ENCODE peak calls at places on chromosomes 3 and 15, in four cellular contexts. One of them, this sample, is unnamed.
A peak's percentile ranks its signal among the peaks of the same experiment; 100 is the strongest.

GRCh38 chr15:32790352-32790999 is 72.7 kb downstream of the GREM1 start:
- DNase-seq in ascending aorta: no peak
- DNase-seq in sigmoid colon: no peak
- DNase-seq in H9: no peak
- DNase-seq in this sample: no peak

GRCh38 chr3:87076951-87077350 is 86.0 kb upstream of the VGLL3 start:
- DNase-seq in ascending aorta: no peak
- DNase-seq in sigmoid colon: no peak
- DNase-seq in H9: no peak
- DNase-seq in this sample: no peak

GRCh38 chr3:175383366-175383765 is 524.2 kb downstream of the NAALADL2 start:
- DNase-seq in ascending aorta: no peak
- DNase-seq in sigmoid colon: no peak
- DNase-seq in H9: no peak
- DNase-seq in this sample: no peak

GRCh38 chr3:155661730-155662129 is 83.1 kb downstream of the PLCH1 start:
- DNase-seq in ascending aorta: no peak
- DNase-seq in sigmoid colon: no peak
- DNase-seq in H9: no peak
- DNase-seq in this sample: no peak

GRCh38 chr15:78129098-78130011 is 1.9 kb downstream of the CIB2 start:
- DNase-seq in ascending aorta: no peak
- DNase-seq in sigmoid colon: no peak
- DNase-seq in H9: no peak
- DNase-seq in this sample: no peak

GRCh38 chr3:155497930-155498647 is 204.6 kb upstream of the STRIT1 start:
- DNase-seq in ascending aorta: no peak
- DNase-seq in sigmoid colon: no peak
- DNase-seq in H9: no peak
- DNase-seq in this sample: no peak

GRCh38 chr3:61081554-61081953 is 169.7 kb downstream of the FHIT start:
- DNase-seq in ascending aorta: no peak
- DNase-seq in sigmoid colon: no peak
- DNase-seq in H9: no peak
- DNase-seq in this sample: no peak

GRCh38 chr3:23668430-23668904 is 137.3 kb upstream of the UBE2E1 start:
- DNase-seq in ascending aorta: no peak
- DNase-seq in sigmoid colon: no peak
- DNase-seq in H9: no peak
- DNase-seq in this sample: no peak

GRCh38 chr3:195080571-195081141 is 190.3 kb downstream of the XXYLT1 start:
- DNase-seq in ascending aorta: no peak
- DNase-seq in sigmoid colon: no peak
- DNase-seq in H9: no peak
- DNase-seq in this sample: peak; percentile 71

GRCh38 chr3:176987901-176988300 is 209.4 kb downstream of the TBL1XR1 start:
- DNase-seq in ascending aorta: no peak
- DNase-seq in sigmoid colon: no peak
- DNase-seq in H9: no peak
- DNase-seq in this sample: no peak

GRCh38 chr3:192892981-192893827 is 24.5 kb downstream of the MB21D2 start:
- DNase-seq in ascending aorta: peak; percentile 57
- DNase-seq in sigmoid colon: peak; percentile 78
- DNase-seq in H9: peak; percentile 68
- DNase-seq in this sample: no peak

GRCh38 chr15:68640791-68641331 is 62.1 kb downstream of the CORO2B start:
- DNase-seq in ascending aorta: no peak
- DNase-seq in sigmoid colon: peak; percentile 65
- DNase-seq in H9: no peak
- DNase-seq in this sample: no peak

GRCh38 chr15:77070180-77070499 is 769 bp downstream of the TSPAN3 start:
- DNase-seq in ascending aorta: no peak
- DNase-seq in sigmoid colon: no peak
- DNase-seq in H9: no peak
- DNase-seq in this sample: no peak

DNA sequence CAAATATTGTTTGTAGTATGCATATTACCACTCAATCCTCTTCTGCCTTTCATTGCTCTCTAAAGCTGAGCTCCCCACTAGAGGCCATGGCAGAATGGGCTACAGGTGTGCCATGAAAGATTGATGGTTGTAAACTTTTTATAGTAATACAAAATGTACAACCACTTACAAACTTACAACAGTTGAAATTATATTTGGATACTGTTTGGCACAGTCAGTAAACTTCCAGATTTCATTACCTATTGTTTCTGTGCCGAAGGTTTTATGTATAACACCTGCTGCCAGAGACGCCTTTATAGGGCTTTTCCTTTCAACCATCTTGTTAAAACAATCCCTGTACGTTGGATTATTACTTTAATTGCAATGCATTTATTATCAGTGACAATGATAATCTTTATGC is 7.0 kb downstream of the ROPN1 start:
- DNase-seq in ascending aorta: no peak
- DNase-seq in sigmoid colon: no peak
- DNase-seq in H9: no peak
- DNase-seq in this sample: no peak
- H3K27me3 ChIP-seq in ascending aorta: no peaks in the 10 kb centered on the region
- H3K27me3 ChIP-seq in sigmoid colon: no peaks in the 10 kb centered on the region
- H3K27me3 ChIP-seq in H9: peaks cover 7% of the 10 kb centered on the region
- H3K27me3 ChIP-seq in this sample: peaks cover 56% of the 10 kb centered on the region

DNA sequence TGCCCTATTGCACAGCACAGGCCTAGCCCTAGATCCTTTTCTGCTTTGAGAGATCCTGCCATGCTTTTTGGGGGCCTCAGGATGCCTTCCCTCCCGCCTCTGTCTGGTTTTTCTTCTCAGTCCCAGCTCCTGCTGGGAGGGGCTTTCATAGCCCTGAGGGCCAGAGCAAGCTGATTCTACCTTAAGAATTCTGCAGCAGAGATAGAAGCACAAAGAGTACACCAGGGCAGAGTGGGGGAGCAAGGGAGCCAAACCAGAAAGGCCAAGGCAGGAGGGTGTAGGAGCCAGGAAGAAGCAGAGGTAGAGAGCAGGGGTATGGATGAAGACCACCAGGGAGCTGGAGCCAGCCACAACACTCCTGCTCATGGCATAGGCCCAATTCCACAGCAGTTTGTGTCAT is 18.1 kb downstream of the SH3BP5 start:
- DNase-seq in ascending aorta: no peak
- DNase-seq in sigmoid colon: peak; percentile 19
- DNase-seq in H9: no peak
- DNase-seq in this sample: no peak
- H3K4me1 ChIP-seq in ascending aorta: peaks cover 58% of the 10 kb centered on the region
- H3K4me1 ChIP-seq in sigmoid colon: peaks cover 6% of the 10 kb centered on the region
- H3K4me1 ChIP-seq in H9: peaks cover 7% of the 10 kb centered on the region
- H3K4me1 ChIP-seq in this sample: peaks cover 72% of the 10 kb centered on the region

DNA sequence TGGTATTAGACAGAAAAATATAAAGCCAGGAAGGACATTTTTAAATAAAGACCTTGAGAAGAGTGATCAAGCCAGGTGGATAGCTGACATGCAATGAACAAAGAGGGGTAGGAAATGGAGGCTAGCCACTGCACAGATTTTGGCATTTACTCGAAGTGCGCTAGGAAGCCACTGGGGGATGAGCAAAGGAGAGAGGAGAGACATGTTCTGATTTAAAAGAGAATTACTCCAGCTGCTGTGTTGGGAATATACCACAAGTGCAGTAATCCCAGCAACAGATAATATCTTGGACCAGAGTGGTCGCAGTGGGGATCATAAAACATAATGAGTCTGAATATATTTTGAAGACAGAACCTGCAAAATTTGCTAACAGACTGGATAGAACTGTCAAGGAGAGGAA is 19.9 kb downstream of the KPNA4 start:
- DNase-seq in ascending aorta: no peak
- DNase-seq in sigmoid colon: no peak
- DNase-seq in H9: no peak
- DNase-seq in this sample: no peak
- TF ChIP-seq CTCF in ascending aorta: no peak
- TF ChIP-seq CTCF in sigmoid colon: no peak
- TF ChIP-seq CTCF in H9: no peak
- TF ChIP-seq CTCF in this sample: no peak

DNA sequence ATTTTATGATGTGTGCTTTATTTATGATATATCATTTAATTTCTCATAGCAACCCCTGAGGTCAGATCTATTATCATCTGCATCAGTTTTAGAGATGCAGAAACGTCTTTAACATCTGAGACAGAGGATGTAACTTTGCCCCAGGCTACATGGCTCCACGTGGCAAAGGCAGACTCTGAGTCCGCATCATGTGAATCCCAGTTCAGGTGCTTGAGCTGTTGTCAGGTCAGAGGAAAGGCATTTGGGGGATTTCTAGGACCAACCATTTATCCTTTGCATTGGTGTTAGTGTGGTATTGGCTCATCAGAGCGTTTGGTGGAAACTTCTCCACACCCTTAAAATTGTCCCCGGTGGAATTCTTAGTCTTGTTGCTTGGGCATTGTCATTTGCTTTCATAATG is 10.8 kb downstream of the CACNA2D3 start:
- DNase-seq in ascending aorta: no peak
- DNase-seq in sigmoid colon: no peak
- DNase-seq in H9: no peak
- DNase-seq in this sample: no peak
- H3K27me3 ChIP-seq in ascending aorta: no peaks in the 10 kb centered on the region
- H3K27me3 ChIP-seq in sigmoid colon: no peaks in the 10 kb centered on the region
- H3K27me3 ChIP-seq in H9: no peaks in the 10 kb centered on the region
- H3K27me3 ChIP-seq in this sample: peaks cover 4% of the 10 kb centered on the region

GRCh38 chr15:71110800-71111565 is 4.3 kb upstream of the THSD4 start:
- DNase-seq in ascending aorta: no peak
- DNase-seq in sigmoid colon: no peak
- DNase-seq in H9: peak; percentile 23
- DNase-seq in this sample: no peak
- H3K4me1 ChIP-seq in ascending aorta: peaks cover 11% of the 10 kb centered on the region
- H3K4me1 ChIP-seq in sigmoid colon: peaks cover 3% of the 10 kb centered on the region
- H3K4me1 ChIP-seq in H9: peaks cover 7% of the 10 kb centered on the region
- H3K4me1 ChIP-seq in this sample: peaks cover 13% of the 10 kb centered on the region

DNA sequence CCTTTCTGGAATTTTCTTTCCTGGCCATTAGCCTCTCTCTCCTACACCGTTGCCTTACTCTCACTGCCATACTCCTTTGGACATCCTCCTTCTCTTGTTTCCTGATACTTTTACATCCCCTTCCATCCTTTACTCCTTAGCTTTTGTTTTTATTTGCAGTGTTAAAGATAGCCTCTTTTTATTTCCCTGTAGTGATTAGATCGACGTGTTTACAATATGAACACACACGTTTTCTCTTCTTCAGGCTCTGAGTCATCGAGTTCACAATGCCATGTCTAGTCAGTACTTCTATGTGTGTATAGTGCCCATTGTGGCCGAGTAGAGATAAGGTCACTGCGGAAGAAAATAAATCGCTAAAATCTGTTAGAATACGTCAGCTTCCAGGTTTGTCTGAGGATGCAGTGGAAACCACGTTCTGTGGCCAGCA is 208.5 kb downstream of the LPP start:
- DNase-seq in ascending aorta: no peak
- DNase-seq in sigmoid colon: no peak
- DNase-seq in H9: no peak
- DNase-seq in this sample: no peak
- TF ChIP-seq CTCF in ascending aorta: no peak
- TF ChIP-seq CTCF in sigmoid colon: no peak
- TF ChIP-seq CTCF in H9: no peak
- TF ChIP-seq CTCF in this sample: no peak

GRCh38 chr3:48472923-48473616 is 26.5 kb downstream of the ATRIP start:
- DNase-seq in ascending aorta: peak; percentile 84
- DNase-seq in sigmoid colon: peak; percentile 96
- DNase-seq in H9: peak; percentile 98
- DNase-seq in this sample: peak; percentile 91

GRCh38 chr3:48476426-48477053 is 27.4 kb downstream of the SHISA5 start:
- DNase-seq in ascending aorta: no peak
- DNase-seq in sigmoid colon: no peak
- DNase-seq in H9: no peak
- DNase-seq in this sample: no peak

GRCh38 chr3:48474619-48475018 is 28.1 kb downstream of the ATRIP start:
- DNase-seq in ascending aorta: no peak
- DNase-seq in sigmoid colon: peak; percentile 28
- DNase-seq in H9: peak; percentile 97
- DNase-seq in this sample: no peak

GRCh38 chr3:48473617-48473952 is 27.0 kb downstream of the ATRIP start:
- DNase-seq in ascending aorta: no peak
- DNase-seq in sigmoid colon: peak; percentile 49
- DNase-seq in H9: no peak
- DNase-seq in this sample: no peak

GRCh38 chr3:48475188-48475587 is 28.7 kb downstream of the ATRIP start:
- DNase-seq in ascending aorta: no peak
- DNase-seq in sigmoid colon: no peak
- DNase-seq in H9: no peak
- DNase-seq in this sample: no peak
- H3K27me3 ChIP-seq in ascending aorta: no peaks in the 10 kb centered on the region
- H3K27me3 ChIP-seq in sigmoid colon: no peaks in the 10 kb centered on the region
- H3K27me3 ChIP-seq in H9: no peaks in the 10 kb centered on the region
- H3K27me3 ChIP-seq in this sample: no peaks in the 10 kb centered on the region

GRCh38 chr15:58589047-58589446 is 157.3 kb downstream of the LIPC start:
- DNase-seq in ascending aorta: no peak
- DNase-seq in sigmoid colon: no peak
- DNase-seq in H9: no peak
- DNase-seq in this sample: no peak
- H3K4me1 ChIP-seq in ascending aorta: no peaks in the 10 kb centered on the region
- H3K4me1 ChIP-seq in sigmoid colon: no peaks in the 10 kb centered on the region
- H3K4me1 ChIP-seq in H9: peaks cover 5% of the 10 kb centered on the region
- H3K4me1 ChIP-seq in this sample: peaks cover 14% of the 10 kb centered on the region

DNA sequence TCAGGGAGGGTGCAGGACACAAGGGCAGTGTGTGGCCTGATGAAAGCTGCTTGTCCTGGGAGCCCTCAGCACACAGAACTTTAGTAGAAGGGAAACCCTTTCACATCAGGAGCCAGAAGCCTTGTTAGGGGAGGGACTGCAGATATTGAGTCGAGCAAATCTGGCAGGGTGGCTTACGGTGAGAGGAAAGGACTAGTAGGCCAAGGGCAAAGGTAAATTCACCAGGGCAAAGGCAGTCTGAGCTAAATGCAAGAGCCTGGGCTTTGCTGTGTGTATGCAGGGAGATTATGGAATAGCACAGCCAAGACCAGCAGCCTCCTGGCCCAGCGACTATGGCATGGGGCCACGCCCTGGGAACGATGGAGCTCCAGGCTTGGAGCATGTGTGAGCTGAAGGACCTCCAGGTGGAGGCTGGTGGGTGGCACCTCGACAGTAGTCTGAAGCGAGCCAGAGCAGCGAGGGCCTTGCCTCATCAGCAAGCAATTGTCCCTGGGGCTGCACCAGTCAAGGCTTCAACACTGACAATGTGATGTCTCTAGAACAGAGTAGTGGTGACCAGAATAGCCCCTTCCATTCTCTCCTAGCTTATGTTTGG is 76.1 kb downstream of the CCR1 start:
- DNase-seq in ascending aorta: no peak
- DNase-seq in sigmoid colon: no peak
- DNase-seq in H9: no peak
- DNase-seq in this sample: no peak
- TF ChIP-seq CTCF in ascending aorta: no peak
- TF ChIP-seq CTCF in sigmoid colon: no peak
- TF ChIP-seq CTCF in H9: no peak
- TF ChIP-seq CTCF in this sample: no peak

DNA sequence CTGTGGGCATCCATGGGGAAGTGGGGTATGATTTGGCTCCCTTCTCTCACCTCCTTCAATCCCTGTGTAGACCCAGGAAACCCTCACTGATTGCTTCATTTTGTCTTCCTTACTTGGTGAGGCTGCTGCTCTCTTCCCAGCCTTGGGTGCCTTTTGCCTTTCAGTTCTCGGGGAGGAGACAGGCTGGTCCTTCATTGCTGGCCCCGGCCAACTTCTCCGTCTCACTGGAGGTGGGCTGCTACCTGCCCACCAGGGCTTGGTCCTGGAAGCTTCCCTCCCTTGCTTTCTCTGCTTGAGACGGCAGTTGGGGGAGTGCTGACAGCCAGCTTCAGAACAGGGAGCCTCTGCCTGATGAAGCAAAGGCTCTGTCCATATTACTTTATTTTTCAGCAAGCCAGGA is 4.7 kb downstream of the FOXL2 start:
- DNase-seq in ascending aorta: no peak
- DNase-seq in sigmoid colon: no peak
- DNase-seq in H9: peak; percentile 19
- DNase-seq in this sample: no peak
- H3K27me3 ChIP-seq in ascending aorta: peaks cover 75% of the 10 kb centered on the region
- H3K27me3 ChIP-seq in sigmoid colon: peaks cover 99% of the 10 kb centered on the region
- H3K27me3 ChIP-seq in H9: peaks cover 78% of the 10 kb centered on the region
- H3K27me3 ChIP-seq in this sample: peaks cover 100% of the 10 kb centered on the region

This sample was measured in left ventricle myocardium inferior.